ENCODE peak calls at places on chromosome 14, in eight cellular contexts. I is SW480, V is astrocyte of the spinal cord, P is T follicular helper cell, H is lung, F is naive B cell, U is NCI-H1694, X is fibroblast of mammary gland. Q is an unnamed sample.
A peak's percentile ranks its signal among the peaks of the same experiment; 100 is the strongest.

GRCh38 chr14:61565836-61566536 is 129.3 kb upstream of the HIF1A start:
- DNase-seq in I (peak; percentile 14), V (peak; percentile 84), P (no peak), H (no peak), F (no peak), U (no peak), X (peak; percentile 98), Q (peak; percentile 96)

GRCh38 chr14:104509673-104510072 is 69.9 kb upstream of the C14orf180 start:
- DNase-seq in I (no peak), V (no peak), P (no peak), H (no peak), F (no peak), U (peak; percentile 42), X (no peak), Q (no peak)

GRCh38 chr14:80536456-80536855 is 325.2 kb upstream of the DIO2 start:
- DNase-seq in I (no peak), V (no peak), P (no peak), H (no peak), F (no peak), U (no peak), X (peak; percentile 6), Q (peak; percentile 35)

GRCh38 chr14:24995016-24995415 is 54.9 kb downstream of the STXBP6 start:
- DNase-seq in I (no peak), V (no peak), P (no peak), H (no peak), F (no peak), U (no peak), X (no peak), Q (no peak)

GRCh38 chr14:51087024-51087423 is 7.9 kb downstream of the TRIM9 start:
- DNase-seq in I (peak; percentile 83), V (no peak), P (no peak), H (no peak), F (no peak), U (no peak), X (peak; percentile 35), Q (no peak)

GRCh38 chr14:60179296-60179924 is 14.2 kb upstream of the DHRS7 start:
- DNase-seq in I (no peak), V (no peak), P (no peak), H (no peak), F (no peak), U (no peak), X (peak; percentile 53), Q (peak; percentile 31)

GRCh38 chr14:24275524-24276139 is 4.2 kb upstream of the RABGGTA start:
- DNase-seq in I (no peak), V (no peak), P (no peak), H (no peak), F (no peak), U (no peak), X (no peak), Q (no peak)

GRCh38 chr14:88129306-88130056 is 124.5 kb downstream of the GPR65 start:
- DNase-seq in I (no peak), V (peak; percentile 47), P (no peak), H (peak; percentile 32), F (no peak), U (no peak), X (peak; percentile 97), Q (peak; percentile 7)

GRCh38 chr14:38047518-38047917 is 160.2 kb upstream of the SSTR1 start:
- DNase-seq in I (no peak), V (peak; percentile 31), P (no peak), H (no peak), F (no peak), U (no peak), X (no peak), Q (peak; percentile 6)

Q was measured in iris pigment epithelial cell.